ENCODE peak calls at places on chromosomes 12 and 14, in seven cellular contexts. F, S, C, H, X, Y and A are unnamed samples.

GRCh38 chr12:75058228-75058627 is 151.4 kb downstream of the KCNC2 start:
- DNase-seq in X (no peak), C (no peak), H (no peak), S (no peak), F (no peak), Y (no peak), A (no peak)

GRCh38 chr12:55728185-55728931 is 451 bp downstream of the CD63 start:
- DNase-seq in X (no peak), S (peak), Y (no peak), C (no peak), F (no peak), H (peak), A (no peak)

GRCh38 chr12:93972411-93973208 is 175.8 kb upstream of the PLXNC1 start:
- DNase-seq in Y (no peak), S (no peak), F (peak), C (no peak), X (no peak), H (no peak), A (no peak)

GRCh38 chr12:106074706-106075392 is 63.9 kb downstream of the NUAK1 start:
- DNase-seq in H (no peak), F (peak), Y (no peak), C (no peak), S (no peak), X (no peak), A (no peak)

GRCh38 chr12:124829008-124829707 is 34.5 kb downstream of the SCARB1 start:
- DNase-seq in Y (no peak), H (no peak), S (no peak), F (no peak), C (no peak), X (no peak), A (no peak)

GRCh38 chr14:48725001-48725734 is 861.0 kb downstream of the RPS29 start:
- DNase-seq in C (no peak), Y (no peak), F (no peak), X (no peak), S (no peak), H (no peak), A (no peak)

GRCh38 chr12:69388371-69388770 is 28.8 kb downstream of the YEATS4 start:
- DNase-seq in Y (no peak), C (no peak), H (peak), F (peak), X (no peak), S (no peak), A (no peak)

GRCh38 chr12:56267443-56268071 is 815 bp downstream of the COQ10A start:
- DNase-seq in Y (no peak), H (no peak), F (no peak), X (no peak), C (no peak), S (peak), A (no peak)

GRCh38 chr14:91272341-91273272 is 28.1 kb upstream of the GPR68 start:
- DNase-seq in H (no peak), Y (no peak), S (no peak), C (no peak), X (no peak), F (no peak), A (no peak)

GRCh38 chr14:103624860-103625259 is 4.2 kb upstream of the KLC1 start:
- DNase-seq in X (no peak), S (peak), F (peak), C (no peak), Y (no peak), H (no peak), A (no peak)

GRCh38 chr12:24791622-24792021 is 157.3 kb downstream of the BCAT1 start:
- DNase-seq in H (no peak), X (no peak), C (no peak), Y (no peak), F (no peak), S (no peak), A (no peak)

GRCh38 chr12:50572275-50572674 is 67.5 kb downstream of the DIP2B start:
- DNase-seq in F (peak), C (no peak), X (peak), Y (no peak), H (no peak), S (no peak), A (no peak)

GRCh38 chr12:42686514-42687172 is 97.1 kb upstream of the PRICKLE1 start:
- DNase-seq in H (no peak), C (no peak), F (no peak), X (no peak), S (no peak), Y (no peak), A (no peak)

GRCh38 chr14:81559385-81559784 is 25.7 kb upstream of the SEL1L start:
- DNase-seq in H (no peak), X (no peak), Y (no peak), S (no peak), F (no peak), C (no peak), A (no peak)

GRCh38 chr12:61367281-61367785 is 892.9 kb upstream of the USP15 start:
- DNase-seq in Y (no peak), H (no peak), S (no peak), C (no peak), F (no peak), X (no peak), A (no peak)

GRCh38 chr12:108850854-108851573 is 6.4 kb downstream of the SSH1 start:
- DNase-seq in H (peak), X (no peak), C (no peak), F (peak), S (no peak), Y (no peak), A (no peak)

GRCh38 chr12:109111775-109112491 is 4.5 kb upstream of the ACACB start:
- DNase-seq in H (peak), Y (peak), C (peak), F (no peak), X (no peak), S (peak), A (peak)

GRCh38 chr14:75182820-75183219 is 6.4 kb upstream of the TMED10 start:
- DNase-seq in Y (no peak), S (no peak), C (no peak), H (no peak), X (peak), F (peak), A (no peak)

GRCh38 chr14:71721791-71722190 is 210.4 kb upstream of the RGS6 start:
- DNase-seq in C (no peak), S (no peak), Y (no peak), H (no peak), X (no peak), F (no peak), A (no peak)

GRCh38 chr12:61282790-61283575 is 977.2 kb upstream of the USP15 start:
- DNase-seq in S (no peak), C (no peak), X (no peak), F (peak), Y (no peak), H (no peak), A (no peak)

GRCh38 chr14:81363746-81364400 is 36.3 kb downstream of the STON2 start:
- DNase-seq in F (no peak), C (no peak), Y (no peak), X (no peak), H (no peak), S (no peak), A (no peak)